ENCODE peak calls at places on chromosomes 1 and 21, in five cellular contexts. E is RWPE2; J is A549; R is central memory CD8-positive, alpha-beta T cell; O is prostate gland. G is an unnamed sample.

GRCh38 chr1:230913496-230913895 is 45.2 kb upstream of the C1orf198 start:
- DNase-seq in E (no peak), J (no peak), R (no peak), O (no peak), G (no peak)

GRCh38 chr1:15472595-15472994 is 3.3 kb upstream of the CELA2B start:
- DNase-seq in E (no peak), J (no peak), R (no peak), O (no peak), G (no peak)

GRCh38 chr1:162568802-162569201 is 7.3 kb downstream of the UAP1 start:
- DNase-seq in E (no peak), J (no peak), R (no peak), O (peak), G (no peak)

GRCh38 chr1:3470650-3471355 is 16.3 kb downstream of the ARHGEF16 start:
- DNase-seq in E (no peak), J (no peak), R (no peak), O (no peak), G (peak)

GRCh38 chr1:119331915-119332314 is 36.7 kb upstream of the HAO2 start:
- DNase-seq in E (no peak), J (no peak), R (no peak), O (no peak), G (no peak)

GRCh38 chr1:46345281-46345680 is 4.7 kb downstream of the NSUN4 start:
- DNase-seq in E (no peak), J (no peak), R (no peak), O (no peak), G (no peak)

GRCh38 chr1:235783148-235783776 is 83.4 kb downstream of the LYST start:
- DNase-seq in E (no peak), J (peak), R (no peak), O (no peak), G (no peak)

GRCh38 chr1:20491866-20492265 is 5.9 kb upstream of the CAMK2N1 start:
- DNase-seq in E (no peak), J (no peak), R (no peak), O (no peak), G (no peak)

GRCh38 chr21:34582506-34583150 is 32.3 kb downstream of the RCAN1 start:
- DNase-seq in E (no peak), J (peak), R (no peak), O (peak), G (no peak)

GRCh38 chr1:22551591-22552370 is 11.5 kb upstream of the EPHA8 start:
- DNase-seq in E (no peak), J (no peak), R (no peak), O (no peak), G (no peak)

GRCh38 chr1:203519053-203519770 is 25.3 kb downstream of the OPTC start:
- DNase-seq in E (no peak), J (no peak), R (no peak), O (no peak), G (no peak)

GRCh38 chr1:191142748-191143147 is 665.1 kb upstream of the BRINP3 start:
- DNase-seq in E (no peak), J (no peak), R (no peak), O (no peak), G (no peak)

GRCh38 chr1:158310623-158311022 is 20.7 kb downstream of the CD1B start:
- DNase-seq in E (no peak), J (no peak), R (no peak), O (no peak), G (no peak)

GRCh38 chr1:96538001-96538649 is 183.5 kb upstream of the PTBP2 start:
- DNase-seq in E (no peak), J (no peak), R (no peak), O (no peak), G (no peak)

GRCh38 chr1:172898866-172899265 is 151.9 kb downstream of the TNFSF18 start:
- DNase-seq in E (no peak), J (no peak), R (no peak), O (no peak), G (no peak)

GRCh38 chr1:150366416-150367296 is 2.7 kb downstream of the RPRD2 start:
- DNase-seq in E (no peak), J (no peak), R (no peak), O (no peak), G (no peak)

GRCh38 chr1:163834778-163835177 is 513.0 kb downstream of the NUF2 start:
- DNase-seq in E (no peak), J (no peak), R (no peak), O (no peak), G (no peak)

GRCh38 chr1:7948950-7949349 is 8.3 kb upstream of the TNFRSF9 start:
- DNase-seq in E (no peak), J (no peak), R (no peak), O (no peak), G (no peak)

GRCh38 chr1:164707868-164708331 is 148.9 kb downstream of the PBX1 start:
- DNase-seq in E (no peak), J (peak), R (no peak), O (no peak), G (no peak)

GRCh38 chr1:172616646-172617045 is 42.3 kb upstream of the FASLG start:
- DNase-seq in E (no peak), J (no peak), R (no peak), O (no peak), G (no peak)

GRCh38 chr1:245409341-245410195 is 254.8 kb downstream of the KIF26B start:
- DNase-seq in E (no peak), J (no peak), R (no peak), O (no peak), G (no peak)

GRCh38 chr1:99660496-99660895 is 14.6 kb downstream of the PALMD start:
- DNase-seq in E (no peak), J (no peak), R (no peak), O (no peak), G (no peak)

GRCh38 chr1:168135982-168136708 is 585 bp downstream of the GPR161 start:
- DNase-seq in E (no peak), J (peak), R (no peak), O (no peak), G (no peak)

GRCh38 chr1:21340230-21340564 is 49.9 kb upstream of the ECE1 start:
- DNase-seq in E (peak), J (no peak), R (no peak), O (peak), G (no peak)

GRCh38 chr1:101366513-101367215 is 129.8 kb downstream of the S1PR1 start:
- DNase-seq in E (no peak), J (no peak), R (no peak), O (no peak), G (no peak)

GRCh38 chr21:42656872-42657271 is 3.5 kb downstream of the PDE9A start:
- DNase-seq in E (no peak), J (no peak), R (no peak), O (no peak), G (no peak)

GRCh38 chr1:226309398-226310122 is 596 bp upstream of the LIN9 start:
- DNase-seq in E (no peak), J (peak), R (no peak), O (no peak), G (no peak)

GRCh38 chr1:226654508-226655124 is 84.5 kb downstream of the ITPKB start:
- DNase-seq in E (no peak), J (no peak), R (no peak), O (no peak), G (no peak)

GRCh38 chr1:184110253-184111204 is 59.0 kb downstream of the TSEN15 start:
- DNase-seq in E (no peak), J (no peak), R (no peak), O (no peak), G (no peak)

GRCh38 chr1:189606795-189607476 is 870.7 kb downstream of the BRINP3 start:
- DNase-seq in E (no peak), J (peak), R (no peak), O (no peak), G (no peak)

GRCh38 chr1:44375547-44375946 is 20.5 kb upstream of the ERI3 start:
- DNase-seq in E (no peak), J (no peak), R (no peak), O (no peak), G (no peak)

GRCh38 chr1:229170778-229171505 is 100.0 kb upstream of the RAB4A start:
- DNase-seq in E (no peak), J (no peak), R (no peak), O (no peak), G (no peak)